ENCODE peak calls at places on chromosomes 11 and 22, in six cellular contexts. One of them, this sample, is unnamed.

GRCh38 chr11:106271686-106272085 is 194.2 kb downstream of the AASDHPPT start:
- DNase-seq in A549: no peak
- DNase-seq in SHP77 treated with DMSO at 0.1 percent for 48 hours: no peak
- DNase-seq in left ventricle myocardium superior: no peak
- DNase-seq in NCI-H1417: no peak
- DNase-seq in GM12891: no peak
- DNase-seq in this sample: no peak

GRCh38 chr11:61701298-61701993 is 21.3 kb downstream of the DAGLA start:
- DNase-seq in A549: peak
- DNase-seq in SHP77 treated with DMSO at 0.1 percent for 48 hours: peak
- DNase-seq in left ventricle myocardium superior: peak
- DNase-seq in NCI-H1417: peak
- DNase-seq in GM12891: no peak
- DNase-seq in this sample: peak

GRCh38 chr11:69218271-69218682 is 62.5 kb downstream of the SMIM38 start:
- DNase-seq in A549: no peak
- DNase-seq in SHP77 treated with DMSO at 0.1 percent for 48 hours: no peak
- DNase-seq in left ventricle myocardium superior: no peak
- DNase-seq in NCI-H1417: no peak
- DNase-seq in GM12891: no peak
- DNase-seq in this sample: peak

GRCh38 chr22:29129644-29130201 is 56.9 kb downstream of the KREMEN1 start:
- DNase-seq in A549: no peak
- DNase-seq in SHP77 treated with DMSO at 0.1 percent for 48 hours: peak
- DNase-seq in left ventricle myocardium superior: peak
- DNase-seq in NCI-H1417: peak
- DNase-seq in GM12891: no peak
- DNase-seq in this sample: peak

GRCh38 chr22:46761017-46761416 is 1.4 kb upstream of the TBC1D22A start:
- DNase-seq in A549: no peak
- DNase-seq in SHP77 treated with DMSO at 0.1 percent for 48 hours: no peak
- DNase-seq in left ventricle myocardium superior: no peak
- DNase-seq in NCI-H1417: no peak
- DNase-seq in GM12891: no peak
- DNase-seq in this sample: no peak

GRCh38 chr11:96230686-96231085 is 112.3 kb downstream of the MAML2 start:
- DNase-seq in A549: no peak
- DNase-seq in SHP77 treated with DMSO at 0.1 percent for 48 hours: no peak
- DNase-seq in left ventricle myocardium superior: no peak
- DNase-seq in NCI-H1417: no peak
- DNase-seq in GM12891: no peak
- DNase-seq in this sample: no peak

GRCh38 chr11:113690619-113691569 is 15.2 kb downstream of the TMPRSS5 start:
- DNase-seq in A549: peak
- DNase-seq in SHP77 treated with DMSO at 0.1 percent for 48 hours: no peak
- DNase-seq in left ventricle myocardium superior: no peak
- DNase-seq in NCI-H1417: peak
- DNase-seq in GM12891: no peak
- DNase-seq in this sample: no peak

GRCh38 chr11:70176940-70177689 is 26.0 kb upstream of the FADD start:
- DNase-seq in A549: peak
- DNase-seq in SHP77 treated with DMSO at 0.1 percent for 48 hours: no peak
- DNase-seq in left ventricle myocardium superior: peak
- DNase-seq in NCI-H1417: no peak
- DNase-seq in GM12891: peak
- DNase-seq in this sample: no peak

GRCh38 chr11:118318112-118319030 is 13.8 kb downstream of the CD3E start:
- DNase-seq in A549: no peak
- DNase-seq in SHP77 treated with DMSO at 0.1 percent for 48 hours: no peak
- DNase-seq in left ventricle myocardium superior: no peak
- DNase-seq in NCI-H1417: no peak
- DNase-seq in GM12891: no peak
- DNase-seq in this sample: no peak

GRCh38 chr11:394034-394857 is at the start of gene PKP3:
- DNase-seq in A549: peak
- DNase-seq in SHP77 treated with DMSO at 0.1 percent for 48 hours: no peak
- DNase-seq in left ventricle myocardium superior: peak
- DNase-seq in NCI-H1417: peak
- DNase-seq in GM12891: no peak
- DNase-seq in this sample: peak

GRCh38 chr11:88779551-88779950 is 286.2 kb downstream of the GRM5 start:
- DNase-seq in A549: peak
- DNase-seq in SHP77 treated with DMSO at 0.1 percent for 48 hours: no peak
- DNase-seq in left ventricle myocardium superior: no peak
- DNase-seq in NCI-H1417: no peak
- DNase-seq in GM12891: no peak
- DNase-seq in this sample: no peak

GRCh38 chr22:37431366-37431765 is 4.1 kb upstream of the ELFN2 start:
- DNase-seq in A549: peak
- DNase-seq in SHP77 treated with DMSO at 0.1 percent for 48 hours: no peak
- DNase-seq in left ventricle myocardium superior: peak
- DNase-seq in NCI-H1417: no peak
- DNase-seq in GM12891: no peak
- DNase-seq in this sample: no peak

GRCh38 chr22:33288078-33288477 is 229.9 kb upstream of the SYN3 start:
- DNase-seq in A549: no peak
- DNase-seq in SHP77 treated with DMSO at 0.1 percent for 48 hours: no peak
- DNase-seq in left ventricle myocardium superior: no peak
- DNase-seq in NCI-H1417: no peak
- DNase-seq in GM12891: no peak
- DNase-seq in this sample: no peak

GRCh38 chr11:57426439-57426753 is 525 bp downstream of the SLC43A3 start:
- DNase-seq in A549: no peak
- DNase-seq in SHP77 treated with DMSO at 0.1 percent for 48 hours: no peak
- DNase-seq in left ventricle myocardium superior: no peak
- DNase-seq in NCI-H1417: peak
- DNase-seq in GM12891: no peak
- DNase-seq in this sample: peak

GRCh38 chr11:66685276-66686099 is 7.8 kb upstream of the RBM4B start:
- DNase-seq in A549: no peak
- DNase-seq in SHP77 treated with DMSO at 0.1 percent for 48 hours: no peak
- DNase-seq in left ventricle myocardium superior: no peak
- DNase-seq in NCI-H1417: peak
- DNase-seq in GM12891: no peak
- DNase-seq in this sample: no peak

GRCh38 chr22:37775785-37776638 is 31.7 kb upstream of the GCAT start:
- DNase-seq in A549: no peak
- DNase-seq in SHP77 treated with DMSO at 0.1 percent for 48 hours: no peak
- DNase-seq in left ventricle myocardium superior: no peak
- DNase-seq in NCI-H1417: no peak
- DNase-seq in GM12891: no peak
- DNase-seq in this sample: no peak

GRCh38 chr11:78138694-78139421 is 568 bp downstream of the ALG8 start:
- DNase-seq in A549: peak
- DNase-seq in SHP77 treated with DMSO at 0.1 percent for 48 hours: no peak
- DNase-seq in left ventricle myocardium superior: no peak
- DNase-seq in NCI-H1417: peak
- DNase-seq in GM12891: no peak
- DNase-seq in this sample: no peak

GRCh38 chr11:27571151-27571840 is 64.7 kb upstream of the LIN7C start:
- DNase-seq in A549: no peak
- DNase-seq in SHP77 treated with DMSO at 0.1 percent for 48 hours: no peak
- DNase-seq in left ventricle myocardium superior: no peak
- DNase-seq in NCI-H1417: peak
- DNase-seq in GM12891: no peak
- DNase-seq in this sample: no peak

GRCh38 chr22:46137218-46137766 is 13.0 kb upstream of the PPARA start:
- DNase-seq in A549: no peak
- DNase-seq in SHP77 treated with DMSO at 0.1 percent for 48 hours: no peak
- DNase-seq in left ventricle myocardium superior: no peak
- DNase-seq in NCI-H1417: no peak
- DNase-seq in GM12891: no peak
- DNase-seq in this sample: no peak

GRCh38 chr11:108788565-108789199 is 123.8 kb downstream of the DDX10 start:
- DNase-seq in A549: peak
- DNase-seq in SHP77 treated with DMSO at 0.1 percent for 48 hours: no peak
- DNase-seq in left ventricle myocardium superior: no peak
- DNase-seq in NCI-H1417: peak
- DNase-seq in GM12891: no peak
- DNase-seq in this sample: no peak

GRCh38 chr11:73553266-73553665 is 44.6 kb downstream of the FAM168A start:
- DNase-seq in A549: no peak
- DNase-seq in SHP77 treated with DMSO at 0.1 percent for 48 hours: no peak
- DNase-seq in left ventricle myocardium superior: no peak
- DNase-seq in NCI-H1417: no peak
- DNase-seq in GM12891: no peak
- DNase-seq in this sample: no peak